ENCODE peak calls at places on chromosomes 7 and 10, in nine cellular contexts. One of them, this sample, is unnamed.

GRCh38 chr7:80481196-80481884 is 30.5 kb downstream of the GNAT3 start:
- DNase-seq in astrocyte: peak
- DNase-seq in astrocyte of the cerebellum: no peak
- DNase-seq in astrocyte of the spinal cord: no peak
- DNase-seq in GM13977: no peak
- DNase-seq in brain microvascular endothelial cell: peak
- DNase-seq in neural progenitor cell: no peak
- DNase-seq in cardiac fibroblast: peak
- DNase-seq in colonic mucosa: no peak
- DNase-seq in this sample: peak

GRCh38 chr10:42934351-42934811 is 142.5 kb upstream of the RET start:
- DNase-seq in brain microvascular endothelial cell: no peak
- DNase-seq in astrocyte: no peak
- DNase-seq in neural progenitor cell: no peak
- DNase-seq in astrocyte of the spinal cord: no peak
- DNase-seq in astrocyte of the cerebellum: no peak
- DNase-seq in GM13977: no peak
- DNase-seq in cardiac fibroblast: no peak
- DNase-seq in colonic mucosa: no peak
- DNase-seq in this sample: no peak

GRCh38 chr10:5094265-5095205 is at the start of gene AKR1C3:
- DNase-seq in astrocyte of the spinal cord: peak
- DNase-seq in colonic mucosa: peak
- DNase-seq in neural progenitor cell: no peak
- DNase-seq in astrocyte: peak
- DNase-seq in GM13977: no peak
- DNase-seq in astrocyte of the cerebellum: peak
- DNase-seq in cardiac fibroblast: peak
- DNase-seq in brain microvascular endothelial cell: peak
- DNase-seq in this sample: no peak

GRCh38 chr7:90973146-90973545 is 291.1 kb upstream of the FZD1 start:
- DNase-seq in astrocyte of the cerebellum: no peak
- DNase-seq in brain microvascular endothelial cell: peak
- DNase-seq in cardiac fibroblast: peak
- DNase-seq in GM13977: no peak
- DNase-seq in neural progenitor cell: no peak
- DNase-seq in colonic mucosa: no peak
- DNase-seq in astrocyte: peak
- DNase-seq in astrocyte of the spinal cord: no peak
- DNase-seq in this sample: no peak

GRCh38 chr7:137539111-137539715 is 195.7 kb upstream of the PTN start:
- DNase-seq in astrocyte of the spinal cord: peak
- DNase-seq in brain microvascular endothelial cell: peak
- DNase-seq in colonic mucosa: no peak
- DNase-seq in neural progenitor cell: no peak
- DNase-seq in GM13977: no peak
- DNase-seq in astrocyte of the cerebellum: peak
- DNase-seq in cardiac fibroblast: peak
- DNase-seq in astrocyte: peak
- DNase-seq in this sample: peak

GRCh38 chr7:155130493-155130892 is 60.4 kb downstream of the HTR5A start:
- DNase-seq in astrocyte of the spinal cord: no peak
- DNase-seq in cardiac fibroblast: no peak
- DNase-seq in GM13977: no peak
- DNase-seq in brain microvascular endothelial cell: no peak
- DNase-seq in astrocyte of the cerebellum: no peak
- DNase-seq in astrocyte: no peak
- DNase-seq in neural progenitor cell: no peak
- DNase-seq in colonic mucosa: no peak
- DNase-seq in this sample: no peak

GRCh38 chr10:89697946-89698345 is 3.4 kb upstream of the KIF20B start:
- DNase-seq in colonic mucosa: no peak
- DNase-seq in astrocyte of the spinal cord: no peak
- DNase-seq in neural progenitor cell: no peak
- DNase-seq in astrocyte of the cerebellum: no peak
- DNase-seq in GM13977: no peak
- DNase-seq in brain microvascular endothelial cell: no peak
- DNase-seq in cardiac fibroblast: no peak
- DNase-seq in astrocyte: no peak
- DNase-seq in this sample: no peak

GRCh38 chr10:87092356-87092860 is 2.2 kb downstream of the GLUD1 start:
- DNase-seq in neural progenitor cell: peak
- DNase-seq in brain microvascular endothelial cell: peak
- DNase-seq in cardiac fibroblast: peak
- DNase-seq in astrocyte of the cerebellum: peak
- DNase-seq in astrocyte of the spinal cord: peak
- DNase-seq in GM13977: no peak
- DNase-seq in astrocyte: peak
- DNase-seq in colonic mucosa: no peak
- DNase-seq in this sample: no peak

GRCh38 chr10:45353176-45353575 is 20.8 kb upstream of the ALOX5 start:
- DNase-seq in neural progenitor cell: no peak
- DNase-seq in cardiac fibroblast: peak
- DNase-seq in colonic mucosa: no peak
- DNase-seq in astrocyte: no peak
- DNase-seq in brain microvascular endothelial cell: no peak
- DNase-seq in astrocyte of the spinal cord: no peak
- DNase-seq in GM13977: peak
- DNase-seq in astrocyte of the cerebellum: no peak
- DNase-seq in this sample: no peak

GRCh38 chr10:28823501-28824075 is 146.3 kb downstream of the BAMBI start:
- DNase-seq in astrocyte of the cerebellum: no peak
- DNase-seq in GM13977: no peak
- DNase-seq in colonic mucosa: no peak
- DNase-seq in neural progenitor cell: no peak
- DNase-seq in cardiac fibroblast: no peak
- DNase-seq in astrocyte: no peak
- DNase-seq in brain microvascular endothelial cell: no peak
- DNase-seq in astrocyte of the spinal cord: no peak
- DNase-seq in this sample: no peak

DNA sequence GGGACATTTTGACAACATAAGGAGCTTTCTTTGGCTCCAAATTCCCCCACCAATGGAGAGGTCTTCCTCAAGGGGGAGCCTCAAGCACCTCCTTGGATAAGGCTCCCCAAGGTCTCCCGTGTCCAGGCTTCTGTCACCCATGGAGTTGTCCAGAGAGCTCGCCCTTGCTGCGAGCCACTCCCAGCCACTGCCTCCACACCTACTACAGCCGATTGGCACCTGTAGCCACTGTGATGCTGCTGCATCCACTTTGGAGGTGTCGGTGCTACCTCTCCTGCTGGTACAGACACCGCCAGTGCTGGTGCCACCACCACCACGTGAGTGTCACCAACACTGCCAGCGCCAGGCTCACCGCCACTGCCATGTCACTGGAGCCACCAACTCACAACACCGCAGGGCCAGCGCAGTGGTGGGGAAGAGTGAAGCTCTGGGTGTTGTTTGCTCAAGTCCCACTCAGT is 22.1 kb upstream of the ENO4 start:
- DNase-seq in cardiac fibroblast: no peak
- DNase-seq in astrocyte of the cerebellum: no peak
- DNase-seq in astrocyte: no peak
- DNase-seq in brain microvascular endothelial cell: no peak
- DNase-seq in colonic mucosa: no peak
- DNase-seq in GM13977: no peak
- DNase-seq in astrocyte of the spinal cord: no peak
- DNase-seq in neural progenitor cell: no peak
- DNase-seq in this sample: no peak
- TF ChIP-seq CTCF in cardiac fibroblast: no peak
- TF ChIP-seq CTCF in astrocyte of the cerebellum: peak
- TF ChIP-seq CTCF in astrocyte: no peak
- TF ChIP-seq CTCF in brain microvascular endothelial cell: peak
- TF ChIP-seq CTCF in colonic mucosa: no peak
- TF ChIP-seq CTCF in GM13977: peak
- TF ChIP-seq CTCF in astrocyte of the spinal cord: no peak
- TF ChIP-seq CTCF in neural progenitor cell: peak
- TF ChIP-seq CTCF in this sample: no peak

DNA sequence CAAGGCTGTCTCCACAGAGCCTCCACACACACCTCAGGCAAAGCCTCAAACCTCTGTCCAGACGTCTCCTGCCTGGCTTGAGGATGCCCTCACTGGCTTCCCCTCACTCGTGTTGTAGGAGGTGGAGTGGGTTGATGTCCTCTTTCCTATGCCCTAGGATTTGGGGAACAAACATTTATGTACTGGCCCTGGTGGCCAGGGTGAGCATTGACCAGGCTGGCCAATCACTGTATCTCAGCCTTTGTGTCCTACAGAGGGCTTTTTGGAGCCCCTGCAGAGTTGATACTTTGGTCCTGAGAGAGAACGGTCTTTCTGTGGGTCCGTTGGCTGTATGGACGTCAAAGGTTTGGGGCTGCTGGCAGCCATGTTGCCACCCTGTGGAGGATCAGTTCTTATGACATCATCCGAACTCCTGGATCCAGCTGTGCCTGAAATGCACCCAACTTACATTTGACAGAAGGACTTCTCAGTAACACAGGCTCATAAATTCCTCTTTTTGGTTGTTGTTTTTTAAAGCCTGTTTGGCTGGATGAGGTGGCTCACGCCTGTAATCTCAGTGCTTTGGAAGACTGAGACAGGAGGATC is 2.3 kb upstream of the GRID2IP start:
- DNase-seq in astrocyte: no peak
- DNase-seq in brain microvascular endothelial cell: no peak
- DNase-seq in cardiac fibroblast: no peak
- DNase-seq in neural progenitor cell: no peak
- DNase-seq in colonic mucosa: no peak
- DNase-seq in GM13977: no peak
- DNase-seq in astrocyte of the cerebellum: no peak
- DNase-seq in astrocyte of the spinal cord: no peak
- DNase-seq in this sample: no peak
- TF ChIP-seq CTCF in astrocyte: no peak
- TF ChIP-seq CTCF in brain microvascular endothelial cell: peak
- TF ChIP-seq CTCF in cardiac fibroblast: no peak
- TF ChIP-seq CTCF in neural progenitor cell: peak
- TF ChIP-seq CTCF in colonic mucosa: no peak
- TF ChIP-seq CTCF in GM13977: no peak
- TF ChIP-seq CTCF in astrocyte of the cerebellum: peak
- TF ChIP-seq CTCF in astrocyte of the spinal cord: peak
- TF ChIP-seq CTCF in this sample: peak

DNA sequence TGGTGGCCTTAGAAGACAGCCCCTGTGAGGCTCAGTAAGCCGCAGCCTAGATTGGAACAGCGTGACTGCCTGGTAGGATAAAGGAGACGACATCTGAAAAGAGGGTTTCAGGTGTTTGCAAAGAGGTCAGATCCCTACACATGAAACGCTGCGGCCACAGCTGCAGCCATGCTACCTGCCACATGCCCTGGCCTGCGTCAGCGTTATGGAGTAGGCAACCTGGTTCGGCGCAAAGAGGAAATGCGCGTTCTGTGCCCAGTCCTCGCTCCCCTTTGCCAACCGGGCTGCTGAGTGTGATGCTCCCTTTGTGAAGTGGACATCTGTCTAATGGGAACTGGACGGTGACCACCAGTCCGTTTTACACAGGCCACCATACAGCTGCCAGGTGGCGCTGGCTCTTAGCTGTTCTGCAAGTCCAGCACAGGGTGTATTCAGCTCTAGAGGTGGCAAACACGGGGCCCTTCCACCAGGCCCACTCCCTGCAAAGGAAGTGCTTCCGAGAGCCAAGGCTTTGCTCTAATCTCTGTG is 160.3 kb downstream of the CELF2 start:
- DNase-seq in astrocyte: no peak
- DNase-seq in cardiac fibroblast: no peak
- DNase-seq in brain microvascular endothelial cell: no peak
- DNase-seq in astrocyte of the cerebellum: no peak
- DNase-seq in colonic mucosa: no peak
- DNase-seq in GM13977: no peak
- DNase-seq in astrocyte of the spinal cord: no peak
- DNase-seq in neural progenitor cell: peak
- DNase-seq in this sample: no peak
- TF ChIP-seq CTCF in astrocyte: no peak
- TF ChIP-seq CTCF in cardiac fibroblast: no peak
- TF ChIP-seq CTCF in brain microvascular endothelial cell: no peak
- TF ChIP-seq CTCF in astrocyte of the cerebellum: no peak
- TF ChIP-seq CTCF in colonic mucosa: no peak
- TF ChIP-seq CTCF in GM13977: peak
- TF ChIP-seq CTCF in astrocyte of the spinal cord: no peak
- TF ChIP-seq CTCF in neural progenitor cell: no peak
- TF ChIP-seq CTCF in this sample: peak

GRCh38 chr7:26151650-26151952 is 397 bp upstream of the NFE2L3 start:
- DNase-seq in cardiac fibroblast: no peak
- DNase-seq in astrocyte: no peak
- DNase-seq in astrocyte of the spinal cord: no peak
- DNase-seq in neural progenitor cell: no peak
- DNase-seq in colonic mucosa: no peak
- DNase-seq in GM13977: no peak
- DNase-seq in astrocyte of the cerebellum: no peak
- DNase-seq in brain microvascular endothelial cell: no peak
- DNase-seq in this sample: no peak

GRCh38 chr7:26151096-26151495 is 902 bp upstream of the NFE2L3 start:
- DNase-seq in colonic mucosa: no peak
- DNase-seq in cardiac fibroblast: no peak
- DNase-seq in neural progenitor cell: no peak
- DNase-seq in brain microvascular endothelial cell: no peak
- DNase-seq in GM13977: no peak
- DNase-seq in astrocyte: no peak
- DNase-seq in astrocyte of the spinal cord: no peak
- DNase-seq in astrocyte of the cerebellum: no peak
- DNase-seq in this sample: no peak

GRCh38 chr7:26153246-26153822 is 1.3 kb downstream of the NFE2L3 start:
- DNase-seq in cardiac fibroblast: no peak
- DNase-seq in astrocyte: no peak
- DNase-seq in colonic mucosa: peak
- DNase-seq in astrocyte of the spinal cord: no peak
- DNase-seq in brain microvascular endothelial cell: no peak
- DNase-seq in GM13977: peak
- DNase-seq in astrocyte of the cerebellum: no peak
- DNase-seq in neural progenitor cell: peak
- DNase-seq in this sample: no peak

GRCh38 chr7:26153823-26154783 is 2.1 kb downstream of the NFE2L3 start:
- DNase-seq in brain microvascular endothelial cell: peak
- DNase-seq in astrocyte: peak
- DNase-seq in cardiac fibroblast: peak
- DNase-seq in colonic mucosa: peak
- DNase-seq in neural progenitor cell: peak
- DNase-seq in astrocyte of the cerebellum: no peak
- DNase-seq in GM13977: peak
- DNase-seq in astrocyte of the spinal cord: peak
- DNase-seq in this sample: no peak

DNA sequence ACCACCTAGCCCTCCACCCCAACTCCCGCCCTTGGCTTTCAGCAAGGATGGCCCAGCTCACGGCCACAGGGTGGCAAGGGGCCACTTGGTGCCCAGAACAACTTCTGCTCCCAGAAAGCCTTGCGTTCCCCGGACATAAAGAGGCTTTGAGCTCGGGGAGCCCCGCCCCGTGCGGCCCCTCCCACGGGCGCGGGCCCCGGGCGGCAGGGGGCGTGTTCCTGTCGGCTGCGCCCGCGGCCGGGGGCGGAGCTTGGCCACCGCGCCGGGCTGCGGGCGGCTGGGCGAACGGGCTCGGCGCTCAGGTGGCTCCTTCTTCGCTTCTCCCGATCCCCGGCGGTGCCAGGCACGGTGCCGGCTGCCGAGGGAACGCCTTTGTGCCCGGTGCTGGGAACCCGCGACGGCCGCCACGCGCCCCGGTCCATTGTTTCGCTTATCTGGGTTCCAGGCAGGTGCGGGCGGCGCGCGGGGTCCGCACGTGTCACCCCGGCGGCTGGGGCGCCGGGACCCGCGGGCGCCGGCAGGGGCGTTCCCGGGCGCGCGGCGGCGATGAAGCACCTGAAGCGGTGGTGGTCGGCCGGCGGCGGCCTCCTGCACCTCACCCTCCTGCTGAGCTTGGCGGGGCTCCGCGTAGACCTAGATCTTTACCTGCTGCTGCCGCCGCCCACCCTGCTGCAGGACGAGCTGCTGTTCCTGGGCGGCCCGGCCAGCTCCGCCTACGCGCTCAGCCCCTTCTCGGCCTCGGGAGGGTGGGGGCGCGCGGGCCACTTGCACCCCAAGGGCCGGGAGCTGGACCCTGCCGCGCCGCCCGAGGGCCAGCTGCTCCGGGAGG is at the start of gene NFE2L3:
- DNase-seq in astrocyte of the cerebellum: peak
- DNase-seq in astrocyte of the spinal cord: peak
- DNase-seq in astrocyte: peak
- DNase-seq in brain microvascular endothelial cell: peak
- DNase-seq in neural progenitor cell: peak
- DNase-seq in GM13977: peak
- DNase-seq in colonic mucosa: peak
- DNase-seq in cardiac fibroblast: peak
- DNase-seq in this sample: no peak
- TF ChIP-seq CTCF in astrocyte of the cerebellum: no peak
- TF ChIP-seq CTCF in astrocyte of the spinal cord: no peak
- TF ChIP-seq CTCF in astrocyte: no peak
- TF ChIP-seq CTCF in brain microvascular endothelial cell: no peak
- TF ChIP-seq CTCF in neural progenitor cell: peak
- TF ChIP-seq CTCF in GM13977: peak
- TF ChIP-seq CTCF in colonic mucosa: no peak
- TF ChIP-seq CTCF in cardiac fibroblast: no peak
- TF ChIP-seq CTCF in this sample: peak